ENCODE peak calls at places on chromosome 5, in ten cellular contexts. Z, T, M, L, P, J, N, V, G and O are unnamed samples.

GRCh38 chr5:177311723-177312648 is at the start of gene MXD3:
- DNase-seq in Z (peak), T (peak), J (peak), V (peak), N (peak), G (peak), L (peak), P (peak), M (peak), O (peak)

GRCh38 chr5:20353481-20353880 is 365.5 kb upstream of the CDH18 start:
- DNase-seq in J (no peak), L (no peak), Z (no peak), P (no peak), V (no peak), T (no peak), G (no peak), M (no peak), N (no peak), O (no peak)

GRCh38 chr5:142888469-142889085 is 118.4 kb downstream of the ARHGAP26 start:
- DNase-seq in L (peak), Z (peak), T (no peak), J (no peak), P (peak), N (peak), G (no peak), M (no peak), V (peak), O (no peak)

GRCh38 chr5:142292808-142293207 is 32.0 kb downstream of the SPRY4 start:
- DNase-seq in Z (no peak), T (no peak), G (no peak), V (no peak), J (no peak), L (no peak), M (no peak), P (no peak), N (no peak), O (no peak)

GRCh38 chr5:167361841-167362240 is 929.6 kb upstream of the WWC1 start:
- DNase-seq in V (no peak), M (no peak), Z (no peak), J (no peak), T (no peak), N (no peak), L (no peak), G (no peak), P (no peak), O (no peak)

GRCh38 chr5:32231929-32232328 is 57.8 kb upstream of the GOLPH3 start:
- DNase-seq in P (no peak), V (no peak), Z (no peak), L (no peak), T (no peak), G (no peak), N (no peak), M (no peak), J (no peak), O (no peak)

GRCh38 chr5:57488308-57488955 is 5.8 kb upstream of the ACTBL2 start:
- DNase-seq in J (no peak), Z (peak), N (no peak), M (no peak), L (peak), G (no peak), T (peak), V (peak), P (peak), O (no peak)

GRCh38 chr5:149930060-149930753 is 14.4 kb downstream of the PDE6A start:
- DNase-seq in J (no peak), M (no peak), P (no peak), G (no peak), V (peak), L (no peak), T (no peak), N (no peak), Z (peak), O (no peak)

GRCh38 chr5:97101189-97101910 is 41.1 kb downstream of the LIX1 start:
- DNase-seq in Z (no peak), V (no peak), N (no peak), L (no peak), G (no peak), T (no peak), J (no peak), P (no peak), M (no peak), O (no peak)

GRCh38 chr5:158590936-158591863 is 508.5 kb downstream of the EBF1 start:
- DNase-seq in J (no peak), Z (no peak), L (no peak), M (no peak), T (no peak), N (no peak), G (peak), P (no peak), V (peak), O (peak)